ENCODE peak calls at places on chromosomes 13 and 19, in seven cellular contexts. A, E, I, W, D, V and Z are unnamed samples.

GRCh38 chr13:102097708-102098107 is 304.1 kb downstream of the FGF14 start:
- DNase-seq in A (no peak), D (no peak), E (no peak), V (no peak), W (no peak), I (no peak), Z (no peak)

GRCh38 chr13:96492758-96493157 is 402.9 kb downstream of the HS6ST3 start:
- DNase-seq in I (no peak), V (no peak), W (no peak), A (no peak), D (no peak), E (no peak), Z (no peak)

GRCh38 chr19:1675633-1676350 is 23.4 kb upstream of the TCF3 start:
- DNase-seq in E (no peak), I (no peak), A (no peak), W (no peak), D (no peak), V (no peak), Z (no peak)

GRCh38 chr13:32881792-32882175 is 134.4 kb upstream of the KL start:
- DNase-seq in V (no peak), A (no peak), D (no peak), W (no peak), E (no peak), I (no peak), Z (no peak)

GRCh38 chr19:39970424-39970673 is 616 bp upstream of the PSMC4 start:
- DNase-seq in A (no peak), I (no peak), V (no peak), D (no peak), E (no peak), W (peak; percentile 41), Z (no peak)

GRCh38 chr13:47480121-47480520 is 521.0 kb downstream of the SUCLA2 start:
- DNase-seq in E (peak; percentile 67), V (no peak), D (no peak), W (peak; percentile 75), I (no peak), A (no peak), Z (peak; percentile 87)

GRCh38 chr19:1449467-1450442 is at the start of gene APC2:
- DNase-seq in A (no peak), W (no peak), E (peak; percentile 90), D (peak; percentile 41), I (peak; percentile 90), V (peak; percentile 74), Z (no peak)

GRCh38 chr13:100314132-100314910 is 225.4 kb downstream of the PCCA start:
- DNase-seq in I (no peak), A (no peak), D (no peak), W (peak; percentile 5), V (no peak), E (no peak), Z (no peak)

GRCh38 chr13:30601836-30602235 is 15.9 kb upstream of the USPL1 start:
- DNase-seq in E (no peak), W (no peak), A (no peak), D (no peak), V (no peak), I (no peak), Z (no peak)

GRCh38 chr13:102598061-102598460 is 1.3 kb downstream of the TPP2 start:
- DNase-seq in W (no peak), I (no peak), E (peak; percentile 23), A (no peak), V (no peak), D (no peak), Z (no peak)

GRCh38 chr19:39499082-39499642 is 415 bp downstream of the DLL3 start:
- DNase-seq in E (no peak), I (no peak), W (no peak), D (no peak), V (no peak), A (no peak), Z (no peak)

GRCh38 chr13:73001971-73002370 is 56.8 kb upstream of the KLF5 start:
- DNase-seq in I (no peak), A (no peak), D (no peak), E (no peak), W (no peak), V (no peak), Z (no peak)

GRCh38 chr13:104648291-104648690 is 1582.1 kb upstream of the SLC10A2 start:
- DNase-seq in I (peak; percentile 28), E (no peak), V (no peak), W (no peak), D (no peak), A (no peak), Z (no peak)

GRCh38 chr19:56120371-56121179 is 520 bp downstream of the ZNF787 start:
- DNase-seq in I (peak; percentile 60), W (peak; percentile 74), E (peak; percentile 97), D (peak; percentile 89), A (peak; percentile 77), V (peak; percentile 84), Z (peak; percentile 60)

GRCh38 chr19:55305491-55305890 is 19.6 kb downstream of the TMEM150B start:
- DNase-seq in V (no peak), W (peak; percentile 31), I (no peak), A (no peak), E (peak; percentile 58), D (peak; percentile 45), Z (peak; percentile 27)

GRCh38 chr13:73465629-73465974 is 406.8 kb downstream of the KLF5 start:
- DNase-seq in W (peak; percentile 10), A (no peak), D (no peak), V (no peak), I (no peak), E (peak; percentile 12), Z (no peak)